ENCODE peak calls at places on chromosomes 16 and 17, in ten cellular contexts. One of them, this sample, is unnamed.

GRCh38 chr17:11797803-11798202 is 199.5 kb downstream of the ZNF18 start:
- DNase-seq in heart left ventricle: no peak
- DNase-seq in body of pancreas: no peak
- DNase-seq in uterus: no peak
- DNase-seq in sigmoid colon: no peak
- DNase-seq in H54: peak; percentile 6
- DNase-seq in IMR-90: no peak
- DNase-seq in NB4: no peak
- DNase-seq in transverse colon: no peak
- DNase-seq in GM12892: no peak
- DNase-seq in this sample: no peak

GRCh38 chr16:68447721-68448359 is 468 bp downstream of the SMPD3 start:
- DNase-seq in heart left ventricle: no peak
- DNase-seq in body of pancreas: no peak
- DNase-seq in uterus: no peak
- DNase-seq in sigmoid colon: no peak
- DNase-seq in H54: no peak
- DNase-seq in IMR-90: no peak
- DNase-seq in NB4: no peak
- DNase-seq in transverse colon: no peak
- DNase-seq in GM12892: no peak
- DNase-seq in this sample: no peak

GRCh38 chr16:57630931-57631845 is 2.8 kb downstream of the ADGRG1 start:
- DNase-seq in heart left ventricle: no peak
- DNase-seq in body of pancreas: no peak
- DNase-seq in uterus: no peak
- DNase-seq in sigmoid colon: peak; percentile 71
- DNase-seq in H54: no peak
- DNase-seq in IMR-90: no peak
- DNase-seq in NB4: no peak
- DNase-seq in transverse colon: no peak
- DNase-seq in GM12892: no peak
- DNase-seq in this sample: no peak

GRCh38 chr16:53429221-53429943 is 4.9 kb upstream of the RBL2 start:
- DNase-seq in heart left ventricle: no peak
- DNase-seq in body of pancreas: peak; percentile 42
- DNase-seq in uterus: no peak
- DNase-seq in sigmoid colon: no peak
- DNase-seq in H54: no peak
- DNase-seq in IMR-90: peak; percentile 79
- DNase-seq in NB4: no peak
- DNase-seq in transverse colon: no peak
- DNase-seq in GM12892: no peak
- DNase-seq in this sample: peak; percentile 49

GRCh38 chr16:29992371-29992967 is 2.9 kb downstream of the HIRIP3 start:
- DNase-seq in heart left ventricle: peak; percentile 18
- DNase-seq in body of pancreas: no peak
- DNase-seq in uterus: no peak
- DNase-seq in sigmoid colon: no peak
- DNase-seq in H54: no peak
- DNase-seq in IMR-90: peak; percentile 63
- DNase-seq in NB4: no peak
- DNase-seq in transverse colon: no peak
- DNase-seq in GM12892: no peak
- DNase-seq in this sample: no peak

GRCh38 chr16:4290236-4290830 is 17.5 kb upstream of the TFAP4 start:
- DNase-seq in heart left ventricle: no peak
- DNase-seq in body of pancreas: no peak
- DNase-seq in uterus: no peak
- DNase-seq in sigmoid colon: no peak
- DNase-seq in H54: no peak
- DNase-seq in IMR-90: peak; percentile 66
- DNase-seq in NB4: peak; percentile 77
- DNase-seq in transverse colon: no peak
- DNase-seq in GM12892: no peak
- DNase-seq in this sample: no peak

GRCh38 chr17:48522031-48522593 is 8.7 kb downstream of the HOXB1 start:
- DNase-seq in heart left ventricle: no peak
- DNase-seq in body of pancreas: no peak
- DNase-seq in uterus: peak; percentile 43
- DNase-seq in sigmoid colon: no peak
- DNase-seq in H54: no peak
- DNase-seq in IMR-90: peak; percentile 58
- DNase-seq in NB4: no peak
- DNase-seq in transverse colon: no peak
- DNase-seq in GM12892: no peak
- DNase-seq in this sample: no peak

GRCh38 chr16:78973041-78973440 is 627.5 kb downstream of the MAF start:
- DNase-seq in heart left ventricle: no peak
- DNase-seq in body of pancreas: no peak
- DNase-seq in uterus: no peak
- DNase-seq in sigmoid colon: no peak
- DNase-seq in H54: no peak
- DNase-seq in IMR-90: no peak
- DNase-seq in NB4: no peak
- DNase-seq in transverse colon: no peak
- DNase-seq in GM12892: no peak
- DNase-seq in this sample: no peak

GRCh38 chr17:76738468-76738850 is 540 bp downstream of the MFSD11 start:
- DNase-seq in heart left ventricle: no peak
- DNase-seq in body of pancreas: no peak
- DNase-seq in uterus: no peak
- DNase-seq in sigmoid colon: peak; percentile 33
- DNase-seq in H54: no peak
- DNase-seq in IMR-90: no peak
- DNase-seq in NB4: peak; percentile 13
- DNase-seq in transverse colon: no peak
- DNase-seq in GM12892: no peak
- DNase-seq in this sample: peak; percentile 60

GRCh38 chr17:62898239-62898864 is 67.7 kb upstream of the TANC2 start:
- DNase-seq in heart left ventricle: peak; percentile 51
- DNase-seq in body of pancreas: no peak
- DNase-seq in uterus: no peak
- DNase-seq in sigmoid colon: no peak
- DNase-seq in H54: no peak
- DNase-seq in IMR-90: no peak
- DNase-seq in NB4: no peak
- DNase-seq in transverse colon: no peak
- DNase-seq in GM12892: no peak
- DNase-seq in this sample: no peak

GRCh38 chr16:72876221-72876620 is 171.7 kb downstream of the ZFHX3 start:
- DNase-seq in heart left ventricle: peak; percentile 79
- DNase-seq in body of pancreas: peak; percentile 25
- DNase-seq in uterus: peak; percentile 66
- DNase-seq in sigmoid colon: peak; percentile 86
- DNase-seq in H54: no peak
- DNase-seq in IMR-90: peak; percentile 94
- DNase-seq in NB4: peak; percentile 93
- DNase-seq in transverse colon: peak; percentile 44
- DNase-seq in GM12892: no peak
- DNase-seq in this sample: no peak

GRCh38 chr16:14347706-14348105 is 276.6 kb downstream of the MRTFB start:
- DNase-seq in heart left ventricle: peak; percentile 66
- DNase-seq in body of pancreas: peak; percentile 36
- DNase-seq in uterus: no peak
- DNase-seq in sigmoid colon: no peak
- DNase-seq in H54: no peak
- DNase-seq in IMR-90: no peak
- DNase-seq in NB4: no peak
- DNase-seq in transverse colon: no peak
- DNase-seq in GM12892: no peak
- DNase-seq in this sample: no peak

GRCh38 chr17:70168044-70168978 is 1.0 kb upstream of the KCNJ2 start:
- DNase-seq in heart left ventricle: peak; percentile 78
- DNase-seq in body of pancreas: peak; percentile 73
- DNase-seq in uterus: peak; percentile 27
- DNase-seq in sigmoid colon: peak; percentile 73
- DNase-seq in H54: no peak
- DNase-seq in IMR-90: peak; percentile 81
- DNase-seq in NB4: peak; percentile 20
- DNase-seq in transverse colon: peak; percentile 80
- DNase-seq in GM12892: peak; percentile 5
- DNase-seq in this sample: peak; percentile 13
- TF ChIP-seq POLR2A in heart left ventricle: no peak
- TF ChIP-seq POLR2A in body of pancreas: no peak
- TF ChIP-seq POLR2A in uterus: no peak
- TF ChIP-seq POLR2A in sigmoid colon: no peak
- TF ChIP-seq POLR2A in H54: no peak
- TF ChIP-seq POLR2A in IMR-90: no peak
- TF ChIP-seq POLR2A in NB4: no peak
- TF ChIP-seq POLR2A in transverse colon: no peak
- TF ChIP-seq POLR2A in GM12892: no peak
- TF ChIP-seq POLR2A in this sample: no peak

GRCh38 chr17:81518785-81519283 is 6.2 kb upstream of the ACTG1 start:
- DNase-seq in heart left ventricle: peak; percentile 54
- DNase-seq in body of pancreas: peak; percentile 69
- DNase-seq in uterus: peak; percentile 55
- DNase-seq in sigmoid colon: no peak
- DNase-seq in H54: no peak
- DNase-seq in IMR-90: no peak
- DNase-seq in NB4: no peak
- DNase-seq in transverse colon: peak; percentile 78
- DNase-seq in GM12892: no peak
- DNase-seq in this sample: no peak
- TF ChIP-seq POLR2A in heart left ventricle: no peak
- TF ChIP-seq POLR2A in body of pancreas: peak; percentile 4
- TF ChIP-seq POLR2A in uterus: no peak
- TF ChIP-seq POLR2A in sigmoid colon: no peak
- TF ChIP-seq POLR2A in H54: no peak
- TF ChIP-seq POLR2A in IMR-90: no peak
- TF ChIP-seq POLR2A in NB4: no peak
- TF ChIP-seq POLR2A in transverse colon: peak; percentile 58
- TF ChIP-seq POLR2A in GM12892: peak; percentile 11
- TF ChIP-seq POLR2A in this sample: no peak

GRCh38 chr17:58338454-58338841 is 9.9 kb upstream of the TSPOAP1 start:
- DNase-seq in heart left ventricle: no peak
- DNase-seq in body of pancreas: no peak
- DNase-seq in uterus: no peak
- DNase-seq in sigmoid colon: no peak
- DNase-seq in H54: no peak
- DNase-seq in IMR-90: no peak
- DNase-seq in NB4: no peak
- DNase-seq in transverse colon: no peak
- DNase-seq in GM12892: no peak
- DNase-seq in this sample: no peak
- TF ChIP-seq POLR2A in heart left ventricle: no peak
- TF ChIP-seq POLR2A in body of pancreas: no peak
- TF ChIP-seq POLR2A in uterus: no peak
- TF ChIP-seq POLR2A in sigmoid colon: no peak
- TF ChIP-seq POLR2A in H54: no peak
- TF ChIP-seq POLR2A in IMR-90: no peak
- TF ChIP-seq POLR2A in NB4: no peak
- TF ChIP-seq POLR2A in transverse colon: no peak
- TF ChIP-seq POLR2A in GM12892: peak; percentile 48
- TF ChIP-seq POLR2A in this sample: no peak

GRCh38 chr16:50066482-50067289 is 916 bp downstream of the HEATR3 start:
- DNase-seq in heart left ventricle: no peak
- DNase-seq in body of pancreas: no peak
- DNase-seq in uterus: no peak
- DNase-seq in sigmoid colon: no peak
- DNase-seq in H54: no peak
- DNase-seq in IMR-90: no peak
- DNase-seq in NB4: no peak
- DNase-seq in transverse colon: no peak
- DNase-seq in GM12892: no peak
- DNase-seq in this sample: peak; percentile 23

GRCh38 chr16:50065241-50065623 is 538 bp upstream of the HEATR3 start:
- DNase-seq in heart left ventricle: no peak
- DNase-seq in body of pancreas: no peak
- DNase-seq in uterus: no peak
- DNase-seq in sigmoid colon: no peak
- DNase-seq in H54: no peak
- DNase-seq in IMR-90: no peak
- DNase-seq in NB4: no peak
- DNase-seq in transverse colon: no peak
- DNase-seq in GM12892: no peak
- DNase-seq in this sample: peak; percentile 34

GRCh38 chr16:50068550-50068949 is 2.8 kb downstream of the HEATR3 start:
- DNase-seq in heart left ventricle: no peak
- DNase-seq in body of pancreas: no peak
- DNase-seq in uterus: no peak
- DNase-seq in sigmoid colon: no peak
- DNase-seq in H54: no peak
- DNase-seq in IMR-90: peak; percentile 87
- DNase-seq in NB4: no peak
- DNase-seq in transverse colon: no peak
- DNase-seq in GM12892: no peak
- DNase-seq in this sample: no peak

GRCh38 chr16:50067290-50067853 is 1.6 kb downstream of the HEATR3 start:
- DNase-seq in heart left ventricle: peak; percentile 23
- DNase-seq in body of pancreas: no peak
- DNase-seq in uterus: peak; percentile 19
- DNase-seq in sigmoid colon: no peak
- DNase-seq in H54: peak; percentile 7
- DNase-seq in IMR-90: peak; percentile 74
- DNase-seq in NB4: peak; percentile 91
- DNase-seq in transverse colon: no peak
- DNase-seq in GM12892: no peak
- DNase-seq in this sample: peak; percentile 57

DNA sequence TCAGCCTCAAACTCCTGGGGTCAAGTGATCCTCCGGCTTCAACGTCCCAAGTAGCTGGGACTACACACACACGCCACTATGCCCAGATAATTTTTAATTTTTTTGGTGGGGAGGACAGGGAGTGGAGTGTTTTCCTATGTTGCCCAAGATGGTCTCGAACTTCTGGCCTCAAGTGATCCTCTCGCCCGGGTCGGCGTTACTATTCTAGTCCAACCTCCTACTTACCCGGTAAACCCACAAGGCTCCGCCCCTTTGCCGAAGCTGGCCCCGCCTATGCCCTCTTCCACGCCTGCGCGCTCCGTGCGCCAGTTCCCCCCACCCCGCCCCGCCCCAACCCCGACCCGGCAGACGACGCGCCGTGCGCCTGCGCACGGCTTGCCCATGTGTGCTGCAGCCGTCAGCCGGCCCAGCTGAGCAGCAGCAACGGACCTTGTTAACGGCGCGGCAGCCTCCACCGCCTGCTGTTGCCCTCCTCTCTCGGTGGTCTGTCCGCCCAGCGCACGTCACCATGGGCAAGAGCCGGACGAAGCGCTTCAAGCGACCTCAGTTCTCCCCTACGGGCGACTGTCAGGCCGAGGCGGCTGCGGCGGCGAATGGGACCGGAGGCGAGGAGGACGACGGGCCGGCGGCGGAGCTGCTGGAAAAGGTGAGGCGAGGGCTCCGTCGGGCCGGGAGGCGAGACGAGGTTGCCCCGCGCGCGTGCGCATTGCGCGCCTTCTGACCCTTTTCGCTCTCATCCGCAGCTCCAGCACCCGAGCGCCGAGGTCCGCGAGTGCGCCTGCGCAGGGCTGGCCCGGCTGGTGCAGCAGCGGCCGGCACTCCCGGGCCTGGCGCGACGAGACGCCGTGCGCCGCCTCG is at the start of gene HEATR3:
- DNase-seq in heart left ventricle: peak; percentile 93
- DNase-seq in body of pancreas: peak; percentile 94
- DNase-seq in uterus: peak; percentile 97
- DNase-seq in sigmoid colon: peak; percentile 95
- DNase-seq in H54: peak; percentile 96
- DNase-seq in IMR-90: peak; percentile 88
- DNase-seq in NB4: peak; percentile 95
- DNase-seq in transverse colon: peak; percentile 96
- DNase-seq in GM12892: peak; percentile 82
- DNase-seq in this sample: peak; percentile 97
- TF ChIP-seq POLR2A in heart left ventricle: no peak
- TF ChIP-seq POLR2A in body of pancreas: peak; percentile 35
- TF ChIP-seq POLR2A in uterus: peak; percentile 56
- TF ChIP-seq POLR2A in sigmoid colon: peak; percentile 42
- TF ChIP-seq POLR2A in H54: peak; percentile 94
- TF ChIP-seq POLR2A in IMR-90: peak; percentile 11
- TF ChIP-seq POLR2A in NB4: peak; percentile 82
- TF ChIP-seq POLR2A in transverse colon: peak; percentile 51
- TF ChIP-seq POLR2A in GM12892: peak; percentile 67
- TF ChIP-seq POLR2A in this sample: peak; percentile 44

This sample was measured in erythroblast.